ENCODE peak calls at places on chromosomes 2 and 18, in seven cellular contexts. M is Panc1, F is GM12892, J is GM23338, G is HCT116, X is breast epithelium, C is spleen. B is an unnamed sample.

GRCh38 chr2:70160545-70160944 is 30.3 kb downstream of the C2orf42 start:
- DNase-seq in M (no peak), F (no peak), J (no peak), G (no peak), X (no peak), C (no peak), B (no peak)

GRCh38 chr18:12520442-12520992 is 112.8 kb downstream of the PRELID3A start:
- DNase-seq in M (no peak), F (no peak), J (no peak), G (no peak), X (no peak), C (no peak), B (no peak)

GRCh38 chr18:80042785-80043184 is 8.6 kb downstream of the RBFA start:
- DNase-seq in M (no peak), F (no peak), J (no peak), G (no peak), X (no peak), C (no peak), B (no peak)

GRCh38 chr2:30686000-30686399 is 121.2 kb downstream of the CAPN13 start:
- DNase-seq in M (no peak), F (no peak), J (peak), G (no peak), X (no peak), C (no peak), B (peak)

GRCh38 chr2:134783912-134784311 is 54.5 kb upstream of the ACMSD start:
- DNase-seq in M (no peak), F (no peak), J (no peak), G (no peak), X (no peak), C (no peak), B (no peak)

GRCh38 chr18:5895886-5896740 is 791 bp upstream of the TMEM200C start:
- DNase-seq in M (no peak), F (peak), J (peak), G (no peak), X (peak), C (peak), B (no peak)

GRCh38 chr2:74253937-74254336 is 55.5 kb downstream of the MTHFD2 start:
- DNase-seq in M (no peak), F (no peak), J (no peak), G (no peak), X (no peak), C (no peak), B (no peak)

GRCh38 chr2:28639836-28640235 is 111.8 kb upstream of the PPP1CB start:
- DNase-seq in M (no peak), F (no peak), J (no peak), G (no peak), X (no peak), C (no peak), B (no peak)

GRCh38 chr2:179787601-179788000 is 73.8 kb downstream of the ZNF385B start:
- DNase-seq in M (no peak), F (no peak), J (no peak), G (no peak), X (no peak), C (no peak), B (no peak)

GRCh38 chr18:47929681-47930085 is 776 bp downstream of the SMAD2 start:
- DNase-seq in M (no peak), F (no peak), J (no peak), G (no peak), X (no peak), C (no peak), B (no peak)

GRCh38 chr2:88451647-88452150 is 794 bp downstream of the FOXI3 start:
- DNase-seq in M (no peak), F (no peak), J (peak), G (no peak), X (no peak), C (peak), B (no peak)

GRCh38 chr18:47149457-47150028 is 757 bp downstream of the HDHD2 start:
- DNase-seq in M (no peak), F (no peak), J (peak), G (no peak), X (no peak), C (no peak), B (no peak)

GRCh38 chr18:41828137-41828536 is 126.9 kb upstream of the PIK3C3 start:
- DNase-seq in M (no peak), F (no peak), J (no peak), G (no peak), X (no peak), C (no peak), B (no peak)

GRCh38 chr18:12659904-12660605 is 2.1 kb upstream of the SPIRE1 start:
- DNase-seq in M (no peak), F (no peak), J (peak), G (peak), X (no peak), C (no peak), B (no peak)

GRCh38 chr2:128421861-128422311 is 103.2 kb upstream of the HS6ST1 start:
- DNase-seq in M (no peak), F (no peak), J (no peak), G (no peak), X (no peak), C (peak), B (peak)

GRCh38 chr2:229287836-229288235 is 16.7 kb upstream of the PID1 start:
- DNase-seq in M (no peak), F (no peak), J (no peak), G (no peak), X (no peak), C (no peak), B (no peak)

GRCh38 chr2:11788725-11789124 is 42.3 kb downstream of the LPIN1 start:
- DNase-seq in M (no peak), F (no peak), J (no peak), G (no peak), X (no peak), C (no peak), B (no peak)

GRCh38 chr2:215793747-215794595 is 219.4 kb downstream of the MREG start:
- DNase-seq in M (peak), F (no peak), J (no peak), G (peak), X (no peak), C (no peak), B (no peak)

GRCh38 chr2:215950009-215950408 is 63.3 kb downstream of the MREG start:
- DNase-seq in M (no peak), F (no peak), J (peak), G (peak), X (no peak), C (no peak), B (no peak)

GRCh38 chr2:231294578-231295362 is 96.3 kb downstream of the ARMC9 start:
- DNase-seq in M (no peak), F (no peak), J (no peak), G (no peak), X (no peak), C (no peak), B (peak)

GRCh38 chr2:154537845-154538244 is 160.7 kb upstream of the KCNJ3 start:
- DNase-seq in M (no peak), F (no peak), J (no peak), G (no peak), X (no peak), C (no peak), B (no peak)

GRCh38 chr2:28394997-28395333 is 2.3 kb downstream of the FOSL2 start:
- DNase-seq in M (no peak), F (no peak), J (no peak), G (no peak), X (no peak), C (no peak), B (no peak)

GRCh38 chr2:195105581-195105980 is 551.4 kb upstream of the SLC39A10 start:
- DNase-seq in M (no peak), F (no peak), J (no peak), G (no peak), X (no peak), C (no peak), B (no peak)

GRCh38 chr18:78724214-78724834 is 255.3 kb upstream of the SALL3 start:
- DNase-seq in M (no peak), F (no peak), J (no peak), G (no peak), X (no peak), C (peak), B (no peak)

DNA sequence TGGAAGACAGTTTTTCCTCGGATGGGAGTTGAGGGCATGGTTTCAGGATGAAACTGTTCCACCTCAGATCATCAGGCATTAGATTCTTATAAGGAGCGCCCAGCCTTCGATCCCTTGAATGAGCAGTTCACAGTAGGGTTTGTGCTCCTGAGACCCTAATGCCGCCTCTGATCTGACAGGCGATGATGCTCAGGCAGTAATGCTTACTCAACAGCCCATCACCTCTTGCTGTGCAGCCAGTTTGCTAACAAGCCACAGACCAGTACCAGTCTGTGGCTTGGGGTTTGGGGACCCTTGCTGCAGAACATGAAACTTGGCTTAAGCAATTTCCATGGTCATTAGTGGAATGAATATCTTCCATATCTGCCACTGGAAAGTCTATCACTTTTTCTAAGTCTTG is 56.4 kb downstream of the GORASP2 start:
- DNase-seq in M (no peak), F (no peak), J (no peak), G (no peak), X (no peak), C (no peak), B (no peak)
- TF ChIP-seq POLR2AphosphoS5 in M (no peak), F (peak), J (no peak), G (no peak), X (no peak), C (peak), B (no peak)

DNA sequence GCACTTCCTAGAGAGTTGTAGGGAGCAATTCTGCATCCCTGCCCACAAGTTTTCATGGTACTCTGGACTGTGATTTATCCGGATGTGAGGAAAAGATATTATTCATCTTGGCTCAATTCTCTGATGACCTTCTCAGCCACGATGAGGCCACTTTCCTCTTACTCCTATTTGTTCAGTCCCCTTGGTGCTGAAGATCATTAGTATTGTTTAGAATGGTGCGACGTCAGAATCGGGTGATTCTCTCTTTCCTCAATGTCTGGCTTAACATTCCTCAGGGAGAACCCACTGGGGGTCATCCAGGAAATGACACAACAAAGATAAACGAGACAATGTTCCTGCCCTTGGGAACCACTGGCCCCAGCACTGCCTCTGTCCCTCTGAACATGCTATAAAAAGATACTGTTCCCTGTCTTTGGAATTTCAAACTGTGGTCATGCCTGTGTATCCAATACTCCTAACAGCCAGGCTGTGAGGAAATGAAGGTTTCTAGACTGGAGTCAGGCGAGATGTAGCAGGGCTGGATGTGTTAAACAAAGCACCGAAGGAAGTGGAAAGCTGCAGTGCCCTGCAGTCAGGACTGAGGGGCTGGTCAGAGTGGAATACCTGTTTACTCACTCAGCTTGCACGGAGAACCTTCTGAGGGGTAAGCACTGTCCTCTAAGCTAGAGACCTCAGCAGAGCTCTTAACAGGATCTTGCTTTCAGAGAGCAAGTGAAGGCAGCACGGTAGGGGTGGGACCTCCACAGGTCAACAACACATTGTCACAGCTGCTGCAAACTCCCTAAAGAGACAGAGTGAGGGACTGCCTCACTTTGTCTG is 12.9 kb upstream of the GLI2 start:
- DNase-seq in M (no peak), F (no peak), J (no peak), G (no peak), X (no peak), C (peak), B (no peak)
- TF ChIP-seq POLR2AphosphoS5 in M (no peak), F (no peak), J (no peak), G (no peak), X (no peak), C (peak), B (no peak)

DNA sequence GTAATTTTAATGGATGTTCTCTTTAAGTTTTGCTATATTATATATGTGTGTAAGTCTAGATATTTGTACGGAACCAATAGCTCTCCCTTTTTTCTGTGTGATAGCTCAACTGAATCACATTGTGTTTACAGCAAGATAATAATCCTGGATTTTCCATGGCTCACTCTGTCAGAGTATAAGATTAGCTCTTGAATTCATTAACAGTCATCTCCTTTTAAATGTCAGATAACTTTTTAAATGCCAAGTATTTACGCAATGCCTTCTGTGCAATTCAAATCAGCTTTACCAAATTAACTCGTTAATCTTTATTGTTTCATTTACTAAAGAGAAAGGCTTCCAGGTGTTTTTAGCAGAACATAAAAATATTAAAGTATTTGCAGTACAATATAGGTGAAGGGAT is 76.9 kb downstream of the KIAA2012 start:
- DNase-seq in M (no peak), F (no peak), J (no peak), G (no peak), X (no peak), C (no peak), B (no peak)
- TF ChIP-seq POLR2AphosphoS5 in M (no peak), F (no peak), J (no peak), G (no peak), X (no peak), C (no peak), B (no peak)

DNA sequence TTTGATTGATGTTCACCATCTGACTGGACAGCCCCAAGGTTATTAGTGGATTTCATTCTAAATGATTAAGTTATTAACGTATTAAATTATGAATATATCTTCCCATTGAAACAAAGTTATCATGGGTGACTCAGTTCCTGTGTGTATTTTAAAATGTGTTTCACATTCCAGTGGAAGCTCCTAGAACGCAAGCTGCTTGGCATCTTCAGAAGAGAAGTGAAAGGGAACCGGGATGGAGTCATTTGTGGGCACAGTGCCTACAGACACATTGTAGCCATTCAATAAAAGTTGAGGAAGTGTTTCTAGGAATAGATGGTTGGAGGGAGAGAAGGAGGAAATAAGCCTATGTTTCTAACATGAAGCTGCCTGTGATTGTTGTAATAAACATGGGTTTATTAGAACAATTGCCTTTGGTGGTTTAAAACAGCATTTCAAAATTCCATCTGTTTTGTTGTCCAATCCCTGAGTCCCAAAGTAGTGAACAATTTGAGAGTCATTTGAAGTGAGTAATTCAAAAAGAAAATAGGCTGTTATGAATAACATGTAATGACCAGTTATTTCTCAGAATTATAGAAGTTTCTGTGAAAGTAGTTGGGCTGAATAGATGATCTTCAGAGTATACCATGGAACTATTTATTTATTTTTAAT is 143.5 kb downstream of the PKP4 start:
- DNase-seq in M (peak), F (no peak), J (no peak), G (no peak), X (peak), C (no peak), B (no peak)
- TF ChIP-seq POLR2AphosphoS5 in M (no peak), F (no peak), J (no peak), G (no peak), X (no peak), C (no peak), B (peak)

GRCh38 chr2:157032019-157032418 is 225.5 kb upstream of the GALNT5 start:
- DNase-seq in M (no peak), F (no peak), J (no peak), G (peak), X (no peak), C (no peak), B (no peak)
- TF ChIP-seq POLR2AphosphoS5 in M (no peak), F (no peak), J (no peak), G (peak), X (no peak), C (no peak), B (no peak)

DNA sequence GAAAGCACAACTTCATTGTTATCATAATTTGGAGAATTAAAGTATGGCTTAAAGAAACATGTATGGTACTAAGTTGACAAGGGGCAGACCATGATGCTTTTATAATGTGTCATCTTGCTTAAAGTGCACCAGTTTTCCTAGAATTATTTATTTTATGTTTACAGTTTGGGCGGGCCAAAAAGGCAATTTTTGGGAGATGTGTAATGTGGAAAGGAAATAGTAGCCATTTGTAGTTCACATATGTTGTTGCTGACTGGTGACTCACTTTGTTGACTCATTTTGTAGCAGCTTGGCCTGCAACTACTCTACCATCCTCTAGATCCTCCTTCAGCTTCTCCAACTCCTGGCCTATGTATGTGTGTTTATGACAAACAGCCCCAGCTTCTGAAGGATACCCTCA is 7.7 kb downstream of the ZSCAN30 start:
- DNase-seq in M (peak), F (no peak), J (no peak), G (no peak), X (no peak), C (no peak), B (no peak)
- TF ChIP-seq POLR2AphosphoS5 in M (no peak), F (no peak), J (no peak), G (no peak), X (no peak), C (no peak), B (no peak)

GRCh38 chr2:223262946-223263345 is 211.0 kb downstream of the KCNE4 start:
- DNase-seq in M (no peak), F (no peak), J (peak), G (peak), X (no peak), C (no peak), B (no peak)
- TF ChIP-seq POLR2AphosphoS5 in M (no peak), F (no peak), J (no peak), G (no peak), X (no peak), C (no peak), B (no peak)

GRCh38 chr2:109513749-109514588 is 99.8 kb downstream of the SEPTIN10 start:
- DNase-seq in M (no peak), F (peak), J (no peak), G (no peak), X (no peak), C (no peak), B (no peak)
- TF ChIP-seq POLR2AphosphoS5 in M (no peak), F (peak), J (no peak), G (no peak), X (no peak), C (no peak), B (peak)

DNA sequence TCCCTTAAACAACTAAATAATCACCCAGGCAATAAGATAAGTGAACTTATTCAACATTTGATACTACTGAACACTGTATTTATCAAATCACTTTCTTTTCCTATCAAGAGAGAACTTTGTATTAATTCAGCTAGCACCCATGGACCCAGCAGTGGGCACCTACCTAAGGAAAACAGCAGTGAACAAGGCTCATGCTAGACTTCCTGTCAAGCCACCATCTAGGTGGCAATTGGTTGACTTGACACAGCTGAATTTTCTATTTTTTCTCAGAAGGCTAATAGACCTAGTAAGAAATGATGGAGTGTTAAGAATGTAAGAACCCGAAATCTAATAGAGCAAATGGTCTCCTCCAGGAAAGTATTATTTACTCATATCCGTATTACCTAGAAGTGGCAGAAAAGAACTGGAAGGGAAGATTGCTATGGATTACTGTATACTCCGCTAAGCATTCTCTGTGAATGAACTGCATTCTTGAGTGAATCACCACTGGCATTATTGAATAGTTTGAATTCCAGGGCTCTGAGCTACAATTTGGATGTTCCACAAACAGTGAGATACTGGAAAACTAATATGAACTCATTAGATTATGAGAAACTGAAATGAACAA is 988.2 kb upstream of the CDH2 start:
- DNase-seq in M (peak), F (no peak), J (no peak), G (peak), X (no peak), C (no peak), B (no peak)
- TF ChIP-seq POLR2AphosphoS5 in M (no peak), F (no peak), J (no peak), G (no peak), X (no peak), C (no peak), B (peak)

GRCh38 chr2:101119431-101119830 is 31.8 kb downstream of the TBC1D8 start:
- DNase-seq in M (no peak), F (no peak), J (no peak), G (no peak), X (no peak), C (no peak), B (no peak)
- TF ChIP-seq POLR2AphosphoS5 in M (no peak), F (no peak), J (no peak), G (no peak), X (no peak), C (no peak), B (no peak)

B was measured in esophagus muscularis mucosa.